ENCODE peak calls at places on chromosomes 5 and 9, in ten cellular contexts. O is hippocampal formation; A is iris pigment epithelial cell; K is Jurkat, Clone E6-1; I is left ventricle myocardium inferior; T is DMS79 treated with DMSO at 0.1 percent for 48 hours; H is mesothelial cell of epicardium; Y is activated naive CD8-positive, alpha-beta T cell treated with anti-CD3 and anti-CD28 coated beads, Interleukin-2, amount 50 U/mL, for 24 hours; U is heart left ventricle; E is GM13977. Q is an unnamed sample.

GRCh38 chr5:40198736-40199135 is 481.0 kb upstream of the PTGER4 start:
- DNase-seq in T (no peak), H (no peak), O (no peak), U (no peak), A (peak; percentile 10), E (no peak), Y (no peak), I (no peak), K (no peak), Q (no peak)

GRCh38 chr5:140011297-140011802 is 31.7 kb downstream of the NRG2 start:
- DNase-seq in H (no peak), T (no peak), Y (no peak), E (peak; percentile 51), U (peak; percentile 69), A (peak; percentile 2), K (no peak), O (no peak), I (peak; percentile 28), Q (no peak)

GRCh38 chr5:65721050-65721774 is 697 bp downstream of the SGTB start:
- DNase-seq in I (peak; percentile 69), Y (peak; percentile 25), A (peak; percentile 62), O (peak; percentile 34), H (peak; percentile 65), K (no peak), E (peak; percentile 58), U (peak; percentile 37), T (peak; percentile 24), Q (peak; percentile 12)

GRCh38 chr9:89315482-89315881 is 2.8 kb upstream of the SECISBP2 start:
- DNase-seq in Y (no peak), T (no peak), H (no peak), A (no peak), U (no peak), K (no peak), O (no peak), I (no peak), E (no peak), Q (no peak)

GRCh38 chr9:113580954-113581311 is 117.4 kb downstream of the RGS3 start:
- DNase-seq in O (no peak), U (no peak), I (no peak), Y (no peak), K (no peak), A (no peak), H (no peak), E (no peak), T (no peak), Q (no peak)

GRCh38 chr5:33840927-33841547 is 50.8 kb downstream of the ADAMTS12 start:
- DNase-seq in H (no peak), T (no peak), E (no peak), I (no peak), K (peak; percentile 93), O (no peak), U (no peak), Y (no peak), A (no peak), Q (peak; percentile 13)

GRCh38 chr9:37602817-37603216 is 10.4 kb upstream of the TOMM5 start:
- DNase-seq in I (peak; percentile 26), T (peak; percentile 13), A (no peak), U (no peak), O (no peak), E (no peak), H (no peak), K (no peak), Y (no peak), Q (no peak)

GRCh38 chr9:95819636-95820035 is 55.9 kb upstream of the ERCC6L2 start:
- DNase-seq in K (no peak), U (no peak), E (no peak), H (no peak), I (no peak), T (no peak), A (no peak), Y (no peak), O (no peak), Q (no peak)

GRCh38 chr5:179276838-179277395 is 68.3 kb downstream of the ADAMTS2 start:
- DNase-seq in I (no peak), O (no peak), H (no peak), U (no peak), E (no peak), K (no peak), T (no peak), Y (no peak), A (no peak), Q (no peak)

GRCh38 chr9:130990362-130991226 is 18.4 kb upstream of the LAMC3 start:
- DNase-seq in E (no peak), A (no peak), K (no peak), T (no peak), H (no peak), I (no peak), Y (no peak), U (no peak), O (no peak), Q (no peak)

GRCh38 chr9:74035786-74036185 is 461.3 kb upstream of the RORB start:
- DNase-seq in Y (no peak), A (peak; percentile 14), I (no peak), U (no peak), K (no peak), O (peak; percentile 44), T (no peak), E (no peak), H (no peak), Q (no peak)

GRCh38 chr9:136093995-136094881 is 851 bp downstream of the NACC2 start:
- DNase-seq in H (peak; percentile 68), U (peak; percentile 85), I (peak; percentile 88), K (no peak), O (no peak), T (no peak), E (no peak), A (peak; percentile 75), Y (peak; percentile 69), Q (no peak)

GRCh38 chr9:33277484-33277883 is 12.6 kb downstream of the CHMP5 start:
- DNase-seq in Y (no peak), H (no peak), I (no peak), O (no peak), U (no peak), E (no peak), K (no peak), A (no peak), T (no peak), Q (no peak)

GRCh38 chr5:38622723-38623129 is 66.3 kb upstream of the LIFR start:
- DNase-seq in T (no peak), U (no peak), K (no peak), I (no peak), Y (no peak), A (no peak), H (no peak), E (no peak), O (no peak), Q (no peak)

GRCh38 chr9:4298255-4299005 is 1.4 kb downstream of the GLIS3 start:
- DNase-seq in O (no peak), E (peak; percentile 55), H (peak; percentile 41), I (peak; percentile 26), U (peak; percentile 10), A (peak; percentile 50), Y (peak; percentile 40), K (no peak), T (peak; percentile 31), Q (no peak)

GRCh38 chr9:33263131-33263935 is 1.2 kb downstream of the BAG1 start:
- DNase-seq in I (no peak), U (peak; percentile 18), A (peak; percentile 41), T (peak; percentile 41), H (no peak), K (no peak), E (peak; percentile 35), O (no peak), Y (peak; percentile 19), Q (no peak)

GRCh38 chr9:33445389-33445881 is 2.0 kb downstream of the AQP3 start:
- DNase-seq in I (no peak), E (no peak), U (no peak), T (no peak), Y (no peak), A (no peak), O (no peak), H (no peak), K (no peak), Q (no peak)

GRCh38 chr9:92749071-92749933 is 15.3 kb downstream of the BICD2 start:
- DNase-seq in I (no peak), T (no peak), Y (no peak), K (no peak), H (no peak), E (no peak), O (peak; percentile 87), U (no peak), A (no peak), Q (no peak)

GRCh38 chr9:33297455-33297854 is 7.1 kb downstream of the NFX1 start:
- DNase-seq in I (peak; percentile 29), U (peak; percentile 44), A (no peak), K (peak; percentile 87), Y (no peak), O (no peak), T (peak; percentile 71), E (peak; percentile 36), H (no peak), Q (no peak)

GRCh38 chr9:127388037-127388855 is 8.7 kb upstream of the SLC2A8 start:
- DNase-seq in T (no peak), U (no peak), A (peak; percentile 99), H (peak; percentile 70), I (peak; percentile 39), E (peak; percentile 73), Y (peak; percentile 81), K (peak; percentile 99), O (peak; percentile 14), Q (peak; percentile 83)

GRCh38 chr5:148961261-148962199 is 101.3 kb downstream of the SH3TC2 start:
- DNase-seq in E (no peak), O (no peak), U (no peak), K (no peak), I (no peak), H (no peak), T (no peak), A (no peak), Y (no peak), Q (no peak)

GRCh38 chr9:69471433-69471832 is 146.4 kb downstream of the ENTREP1 start:
- DNase-seq in U (no peak), K (no peak), T (peak; percentile 55), O (no peak), H (no peak), Y (no peak), E (no peak), A (peak; percentile 30), I (no peak), Q (no peak)

GRCh38 chr9:127144670-127145458 is 22.4 kb upstream of the ANGPTL2 start:
- DNase-seq in E (no peak), Y (no peak), I (peak; percentile 59), T (no peak), K (no peak), H (no peak), O (no peak), A (no peak), U (peak; percentile 54), Q (no peak)

GRCh38 chr5:160333726-160334125 is 21.4 kb upstream of the CCNJL start:
- DNase-seq in T (no peak), U (no peak), A (peak; percentile 87), E (no peak), O (no peak), Y (no peak), I (no peak), K (no peak), H (no peak), Q (no peak)

GRCh38 chr9:96884443-96884842 is 30.1 kb upstream of the ZNF782 start:
- DNase-seq in T (no peak), Y (no peak), O (no peak), H (no peak), U (no peak), E (no peak), K (no peak), A (peak; percentile 81), I (no peak), Q (no peak)

GRCh38 chr5:126351138-126351537 is 72.1 kb upstream of the GRAMD2B start:
- DNase-seq in H (no peak), T (no peak), U (no peak), E (no peak), A (peak; percentile 93), O (no peak), Y (no peak), K (no peak), I (no peak), Q (no peak)

GRCh38 chr5:53031695-53032096 is 42.5 kb downstream of the ITGA2 start:
- DNase-seq in I (no peak), A (peak; percentile 97), K (peak; percentile 80), O (no peak), U (no peak), H (no peak), T (no peak), E (no peak), Y (peak; percentile 37), Q (peak; percentile 50)

GRCh38 chr5:37835400-37835973 is 4.4 kb downstream of the GDNF start:
- DNase-seq in O (no peak), U (no peak), E (peak; percentile 28), K (no peak), I (no peak), H (no peak), T (no peak), A (no peak), Y (no peak), Q (no peak)

Q was measured in activated T-helper 2 cell treated with anti-CD3 and anti-CD28 coated beads, Interferon-gamma antibody, Interleukin-2, Interleukin-4, amounts not matched to agents 10 μg/mL and 5 μg/mL and 100 μg/mL, durations not matched to agents 14 hours and 24 hours and 36 hours.